ENCODE peak calls at places on chromosomes 1 and 21, in five cellular contexts. S is gastrocnemius medialis; V is activated naive CD4-positive, alpha-beta T cell; K is glutamatergic neuron; D is body of pancreas. I is an unnamed sample.

GRCh38 chr1:156815851-156816536 is 654 bp downstream of the SH2D2A start:
- DNase-seq in S (no peak), V (no peak), K (no peak), D (no peak), I (no peak)

GRCh38 chr21:42171091-42172053 is 47.6 kb upstream of the ABCG1 start:
- DNase-seq in S (no peak), V (no peak), K (no peak), D (no peak), I (no peak)

GRCh38 chr1:96259399-96259798 is 462.2 kb upstream of the PTBP2 start:
- DNase-seq in S (no peak), V (no peak), K (no peak), D (no peak), I (no peak)

GRCh38 chr1:153857505-153857904 is 65.3 kb downstream of the GATAD2B start:
- DNase-seq in S (no peak), V (no peak), K (no peak), D (no peak), I (no peak)

GRCh38 chr1:214123061-214123784 is 135.4 kb downstream of the PROX1 start:
- DNase-seq in S (peak; percentile 17), V (no peak), K (peak; percentile 25), D (peak; percentile 83), I (no peak)

GRCh38 chr21:35020902-35021301 is 28.2 kb downstream of the RUNX1 start:
- DNase-seq in S (no peak), V (no peak), K (no peak), D (no peak), I (no peak)

GRCh38 chr21:44901391-44902074 is 19.2 kb downstream of the ITGB2 start:
- DNase-seq in S (no peak), V (no peak), K (no peak), D (no peak), I (no peak)

GRCh38 chr1:48530727-48531351 is 58.8 kb upstream of the SPATA6 start:
- DNase-seq in S (no peak), V (no peak), K (peak; percentile 96), D (peak; percentile 65), I (peak; percentile 97)

GRCh38 chr1:154334647-154335350 is 9.5 kb downstream of the ATP8B2 start:
- DNase-seq in S (peak; percentile 66), V (peak; percentile 88), K (peak; percentile 91), D (peak; percentile 92), I (peak; percentile 90)

GRCh38 chr1:11462224-11462923 is 16.6 kb upstream of the DISP3 start:
- DNase-seq in S (no peak), V (no peak), K (peak; percentile 33), D (no peak), I (no peak)

GRCh38 chr1:17984510-17985085 is 123.0 kb upstream of the IGSF21 start:
- DNase-seq in S (no peak), V (no peak), K (peak; percentile 50), D (peak; percentile 47), I (peak; percentile 86)

GRCh38 chr1:9027307-9027706 is 1.1 kb upstream of the SLC2A7 start:
- DNase-seq in S (no peak), V (no peak), K (no peak), D (no peak), I (no peak)

GRCh38 chr1:112575154-112575804 is 43.7 kb downstream of the ST7L start:
- DNase-seq in S (no peak), V (no peak), K (no peak), D (no peak), I (no peak)

GRCh38 chr1:41632788-41633575 is 148.5 kb upstream of the EDN2 start:
- DNase-seq in S (no peak), V (no peak), K (no peak), D (no peak), I (no peak)

GRCh38 chr1:36562181-36562685 is 79.5 kb upstream of the CSF3R start:
- DNase-seq in S (no peak), V (no peak), K (peak; percentile 6), D (no peak), I (no peak)

GRCh38 chr1:210901981-210902770 is 231.8 kb downstream of the KCNH1 start:
- DNase-seq in S (no peak), V (no peak), K (no peak), D (no peak), I (no peak)

GRCh38 chr21:16865612-16866011 is 647.2 kb upstream of the CXADR start:
- DNase-seq in S (no peak), V (no peak), K (no peak), D (no peak), I (no peak)

GRCh38 chr1:92951141-92951582 is 10.1 kb downstream of the DIPK1A start:
- DNase-seq in S (no peak), V (no peak), K (no peak), D (peak; percentile 12), I (no peak)

GRCh38 chr1:41366428-41367101 is 5.3 kb downstream of the FOXO6 start:
- DNase-seq in S (no peak), V (no peak), K (no peak), D (peak; percentile 55), I (no peak)

GRCh38 chr1:54350360-54350759 is 55.8 kb downstream of the SSBP3 start:
- DNase-seq in S (no peak), V (no peak), K (no peak), D (no peak), I (no peak)